ENCODE peak calls at places on chromosomes 1 and 21, in six cellular contexts. P, L, V, M, C and X are unnamed samples.

GRCh38 chr1:92380867-92381266 is 82.0 kb downstream of the RPAP2 start:
- DNase-seq in P (no peak), L (no peak), V (no peak), M (no peak), C (no peak), X (no peak)

GRCh38 chr1:247212914-247213617 is 41.2 kb upstream of the ZNF124 start:
- DNase-seq in P (no peak), L (no peak), V (no peak), M (no peak), C (no peak), X (no peak)

GRCh38 chr1:96651517-96651916 is 70.1 kb upstream of the PTBP2 start:
- DNase-seq in P (peak; percentile 74), L (no peak), V (no peak), M (no peak), C (no peak), X (no peak)

GRCh38 chr1:39494671-39495410 is 3.4 kb downstream of the BMP8A start:
- DNase-seq in P (no peak), L (no peak), V (no peak), M (no peak), C (no peak), X (no peak)

GRCh38 chr21:45166931-45167330 is 92.6 kb downstream of the ADARB1 start:
- DNase-seq in P (peak; percentile 10), L (no peak), V (no peak), M (no peak), C (no peak), X (no peak)

GRCh38 chr21:35227774-35228173 is 178.7 kb upstream of the RUNX1 start:
- DNase-seq in P (no peak), L (no peak), V (no peak), M (peak; percentile 58), C (no peak), X (peak; percentile 70)

GRCh38 chr1:92567211-92567868 is 80.6 kb upstream of the GFI1 start:
- DNase-seq in P (no peak), L (no peak), V (no peak), M (no peak), C (peak; percentile 88), X (no peak)

GRCh38 chr1:195663549-195664280 is 944.5 kb downstream of the KCNT2 start:
- DNase-seq in P (no peak), L (no peak), V (peak; percentile 45), M (no peak), C (peak; percentile 94), X (no peak)

GRCh38 chr1:18032475-18032874 is 75.1 kb upstream of the IGSF21 start:
- DNase-seq in P (no peak), L (no peak), V (no peak), M (no peak), C (no peak), X (no peak)

GRCh38 chr21:46667735-46668380 is 32.4 kb downstream of the PRMT2 start:
- DNase-seq in P (peak; percentile 85), L (no peak), V (peak; percentile 57), M (no peak), C (peak; percentile 17), X (no peak)

GRCh38 chr1:20142001-20142710 is 3.0 kb downstream of the PLA2G2F start:
- DNase-seq in P (no peak), L (no peak), V (no peak), M (no peak), C (no peak), X (no peak)

GRCh38 chr1:25617626-25618432 is 1.2 kb downstream of the MAN1C1 start:
- DNase-seq in P (peak; percentile 77), L (no peak), V (no peak), M (peak; percentile 31), C (no peak), X (peak; percentile 61)

GRCh38 chr1:21447311-21447710 is 7.4 kb downstream of the NBPF3 start:
- DNase-seq in P (no peak), L (no peak), V (no peak), M (no peak), C (no peak), X (no peak)

GRCh38 chr1:197284325-197284724 is 16.3 kb downstream of the CRB1 start:
- DNase-seq in P (no peak), L (no peak), V (no peak), M (no peak), C (no peak), X (no peak)

GRCh38 chr21:39087976-39088370 is 95.3 kb downstream of the PSMG1 start:
- DNase-seq in P (no peak), L (no peak), V (no peak), M (no peak), C (no peak), X (no peak)

GRCh38 chr1:5779608-5780323 is 212.5 kb downstream of the NPHP4 start:
- DNase-seq in P (no peak), L (no peak), V (no peak), M (no peak), C (no peak), X (no peak)

GRCh38 chr21:25838809-25839208 is 104.0 kb downstream of the GABPA start:
- DNase-seq in P (no peak), L (no peak), V (no peak), M (no peak), C (peak; percentile 20), X (no peak)

GRCh38 chr1:223271085-223271781 is 92.7 kb downstream of the SUSD4 start:
- DNase-seq in P (no peak), L (peak; percentile 70), V (no peak), M (no peak), C (no peak), X (no peak)

GRCh38 chr1:47871799-47872353 is 125.3 kb downstream of the TRABD2B start:
- DNase-seq in P (no peak), L (no peak), V (peak; percentile 17), M (no peak), C (no peak), X (peak; percentile 64)

GRCh38 chr1:11320153-11320936 is 47.3 kb downstream of the UBIAD1 start:
- DNase-seq in P (peak; percentile 94), L (peak; percentile 25), V (peak; percentile 11), M (no peak), C (no peak), X (peak; percentile 20)

GRCh38 chr1:206709322-206709721 is 24.6 kb downstream of the MAPKAPK2 start:
- DNase-seq in P (no peak), L (no peak), V (peak; percentile 52), M (no peak), C (no peak), X (no peak)
- H3K4me1 ChIP-seq in P (peaks cover 30% of the 10 kb centered on the region), L (peaks cover 68% of the 10 kb centered on the region), V (peaks cover 100% of the 10 kb centered on the region), M (peaks cover 90% of the 10 kb centered on the region), C (peaks cover 42% of the 10 kb centered on the region), X (peaks cover 96% of the 10 kb centered on the region)

DNA sequence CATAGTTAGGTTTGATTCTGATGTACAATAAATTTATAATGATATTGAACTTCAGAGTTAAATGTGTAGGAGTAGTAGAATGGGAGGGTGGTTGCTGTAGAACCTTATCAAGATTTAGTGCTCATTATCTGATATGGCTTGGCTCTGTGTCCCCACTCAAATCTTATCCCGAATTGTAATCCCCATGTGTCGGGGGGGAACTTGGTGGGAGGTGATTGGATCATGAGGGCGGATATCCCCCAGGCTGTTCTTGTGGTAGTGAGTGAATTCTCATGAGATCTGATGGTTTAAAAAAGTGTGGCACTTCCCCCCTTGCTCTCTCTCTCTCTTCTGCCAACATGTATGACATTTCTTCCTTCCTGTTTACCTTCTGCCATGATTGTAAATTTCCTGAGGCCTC is 265.5 kb downstream of the GRIK1 start:
- DNase-seq in P (no peak), L (no peak), V (no peak), M (no peak), C (no peak), X (no peak)
- H3K4me3 ChIP-seq in P (no peak overlapping the region), L (no peak overlapping the region), V (no peak overlapping the region), M (no peak overlapping the region), C (no peak overlapping the region), X (no peak overlapping the region)

GRCh38 chr1:46555826-46556619 is 4.6 kb upstream of the KNCN start:
- DNase-seq in P (no peak), L (no peak), V (no peak), M (no peak), C (no peak), X (no peak)

GRCh38 chr1:46555081-46555432 is 3.6 kb upstream of the KNCN start:
- DNase-seq in P (peak; percentile 53), L (no peak), V (no peak), M (no peak), C (no peak), X (no peak)

GRCh38 chr1:46557403-46557802 is 6.0 kb upstream of the KNCN start:
- DNase-seq in P (no peak), L (no peak), V (no peak), M (no peak), C (no peak), X (no peak)

GRCh38 chr1:46558141-46558963 is 6.9 kb upstream of the KNCN start:
- DNase-seq in P (peak; percentile 64), L (no peak), V (no peak), M (no peak), C (no peak), X (no peak)

DNA sequence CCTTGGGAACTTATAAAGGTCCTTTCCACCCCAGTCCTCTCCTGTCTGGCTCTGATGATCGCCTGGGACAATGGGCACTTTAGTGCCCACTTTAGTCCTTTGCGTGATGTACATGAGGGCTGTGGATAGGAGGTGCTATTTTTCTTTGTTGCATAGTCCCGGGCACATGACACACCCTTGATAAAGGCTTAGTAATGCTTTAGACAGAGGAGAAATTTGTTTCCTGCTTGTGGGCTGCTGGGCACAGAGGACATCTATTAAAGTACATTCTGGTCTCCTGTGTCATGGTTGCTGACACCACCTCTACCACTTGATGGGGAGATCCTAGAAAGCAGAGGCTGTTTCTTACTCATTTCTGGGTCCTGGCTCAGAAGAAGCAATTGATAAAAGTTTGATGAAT is 5.4 kb upstream of the KNCN start:
- DNase-seq in P (no peak), L (no peak), V (peak; percentile 17), M (no peak), C (peak; percentile 56), X (no peak)
- TF ChIP-seq CTCF in P (no peak), L (no peak), V (no peak), M (no peak), C (no peak), X (no peak)

GRCh38 chr1:3073520-3074296 is 4.7 kb downstream of the PRDM16 start:
- DNase-seq in P (peak; percentile 64), L (no peak), V (no peak), M (no peak), C (no peak), X (no peak)

GRCh38 chr1:3072948-3073519 is 4.0 kb downstream of the PRDM16 start:
- DNase-seq in P (no peak), L (no peak), V (no peak), M (no peak), C (no peak), X (no peak)

GRCh38 chr1:3075666-3076387 is 6.8 kb downstream of the PRDM16 start:
- DNase-seq in P (no peak), L (no peak), V (no peak), M (no peak), C (no peak), X (no peak)

GRCh38 chr1:3074800-3075199 is 5.8 kb downstream of the PRDM16 start:
- DNase-seq in P (no peak), L (no peak), V (no peak), M (no peak), C (no peak), X (no peak)

DNA sequence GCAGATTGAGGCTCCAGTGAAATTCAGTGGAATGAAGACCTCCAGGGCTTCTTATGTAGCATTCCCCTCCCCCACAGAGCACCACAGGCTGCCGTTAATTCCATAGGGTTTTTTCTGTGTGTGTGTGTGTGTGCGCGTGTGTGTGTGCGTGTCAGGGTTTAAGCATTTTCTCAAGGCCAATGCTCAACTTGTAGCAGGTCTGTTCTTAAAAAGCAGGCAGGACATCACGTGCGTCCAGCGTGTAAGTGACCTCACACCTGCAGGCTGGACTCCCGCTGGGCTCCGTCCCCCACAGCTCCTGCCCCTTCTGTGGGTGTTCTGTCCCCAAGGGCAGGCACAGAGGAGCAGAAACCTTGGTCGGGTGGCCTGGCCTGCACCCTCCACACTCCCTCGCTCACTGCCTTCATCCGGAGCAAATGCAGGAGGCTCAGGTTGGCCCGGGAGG is 5.3 kb downstream of the PRDM16 start:
- DNase-seq in P (no peak), L (no peak), V (peak; percentile 16), M (no peak), C (no peak), X (no peak)
- H3K4me1 ChIP-seq in P (no peaks in the 10 kb centered on the region), L (peaks cover 9% of the 10 kb centered on the region), V (no peaks in the 10 kb centered on the region), M (no peaks in the 10 kb centered on the region), C (no peaks in the 10 kb centered on the region), X (no peaks in the 10 kb centered on the region)